ENCODE peak calls at places on chromosome X, in ten cellular contexts. Y, Q, R, X, C, B, E, W, H and K are unnamed samples.

GRCh38 chrX:45803383-45803921 is 602.8 kb upstream of the DIPK2B start:
- DNase-seq in Y (no peak), Q (no peak), R (no peak), X (no peak), C (no peak), B (no peak), E (no peak), W (peak; percentile 95), H (no peak), K (no peak)

GRCh38 chrX:17242470-17242869 is 132.5 kb upstream of the NHS start:
- DNase-seq in Y (peak; percentile 57), Q (no peak), R (peak; percentile 1), X (peak; percentile 0), C (no peak), B (peak; percentile 0), E (no peak), W (peak; percentile 36), H (no peak), K (peak; percentile 65)

GRCh38 chrX:129786210-129786651 is 6.5 kb downstream of the SASH3 start:
- DNase-seq in Y (no peak), Q (no peak), R (no peak), X (no peak), C (no peak), B (no peak), E (no peak), W (no peak), H (no peak), K (no peak)

GRCh38 chrX:37332987-37333658 is 16.0 kb upstream of the PRRG1 start:
- DNase-seq in Y (no peak), Q (no peak), R (no peak), X (no peak), C (no peak), B (no peak), E (no peak), W (no peak), H (no peak), K (no peak)

GRCh38 chrX:63761639-63762038 is 23.4 kb downstream of the ARHGEF9 start:
- DNase-seq in Y (no peak), Q (no peak), R (no peak), X (no peak), C (no peak), B (no peak), E (no peak), W (no peak), H (no peak), K (no peak)

GRCh38 chrX:124328765-124329164 is 3.7 kb upstream of the TEX13D start:
- DNase-seq in Y (no peak), Q (no peak), R (no peak), X (no peak), C (no peak), B (no peak), E (no peak), W (peak; percentile 16), H (no peak), K (no peak)

GRCh38 chrX:34132028-34132427 is at the start of gene FAM47A:
- DNase-seq in Y (no peak), Q (no peak), R (no peak), X (no peak), C (no peak), B (no peak), E (no peak), W (no peak), H (no peak), K (no peak)

GRCh38 chrX:46713672-46714487 is 45.0 kb downstream of the SLC9A7 start:
- DNase-seq in Y (no peak), Q (no peak), R (no peak), X (no peak), C (no peak), B (no peak), E (no peak), W (peak; percentile 73), H (no peak), K (no peak)

GRCh38 chrX:131288738-131289511 is at the start of gene IGSF1:
- DNase-seq in Y (no peak), Q (peak; percentile 81), R (no peak), X (no peak), C (no peak), B (peak; percentile 16), E (no peak), W (peak; percentile 41), H (no peak), K (peak; percentile 45)

GRCh38 chrX:16739574-16739973 is 20.2 kb downstream of the SYAP1 start:
- DNase-seq in Y (no peak), Q (no peak), R (no peak), X (no peak), C (no peak), B (no peak), E (no peak), W (no peak), H (no peak), K (no peak)

GRCh38 chrX:153631931-153632611 is 14.9 kb upstream of the DUSP9 start:
- DNase-seq in Y (no peak), Q (peak; percentile 34), R (no peak), X (no peak), C (no peak), B (no peak), E (no peak), W (no peak), H (no peak), K (no peak)

GRCh38 chrX:9611436-9612145 is 146.7 kb downstream of the TBL1X start:
- DNase-seq in Y (no peak), Q (no peak), R (no peak), X (no peak), C (no peak), B (no peak), E (no peak), W (no peak), H (no peak), K (no peak)

GRCh38 chrX:65601530-65602281 is 65.7 kb upstream of the MSN start:
- DNase-seq in Y (no peak), Q (peak; percentile 89), R (peak; percentile 47), X (no peak), C (peak; percentile 19), B (peak; percentile 1), E (no peak), W (peak; percentile 85), H (peak; percentile 84), K (no peak)

GRCh38 chrX:32530802-32531403 is 680.4 kb downstream of the DMD start:
- DNase-seq in Y (no peak), Q (no peak), R (no peak), X (no peak), C (no peak), B (no peak), E (no peak), W (peak; percentile 14), H (no peak), K (peak; percentile 5)

GRCh38 chrX:125203737-125204578 is 115.7 kb upstream of the TEX13C start:
- DNase-seq in Y (peak; percentile 82), Q (no peak), R (no peak), X (no peak), C (no peak), B (peak; percentile 6), E (no peak), W (peak; percentile 0), H (no peak), K (no peak)

GRCh38 chrX:65706041-65706828 is 38.8 kb downstream of the MSN start:
- DNase-seq in Y (no peak), Q (no peak), R (no peak), X (peak; percentile 5), C (peak; percentile 41), B (no peak), E (peak; percentile 33), W (peak; percentile 81), H (no peak), K (no peak)

GRCh38 chrX:138914751-138915150 is 203.2 kb upstream of the FGF13 start:
- DNase-seq in Y (no peak), Q (no peak), R (no peak), X (no peak), C (no peak), B (no peak), E (no peak), W (peak; percentile 48), H (no peak), K (no peak)

GRCh38 chrX:19595036-19595435 is 79.7 kb upstream of the MAP3K15 start:
- DNase-seq in Y (no peak), Q (no peak), R (no peak), X (no peak), C (no peak), B (peak; percentile 2), E (no peak), W (no peak), H (no peak), K (no peak)

GRCh38 chrX:110268875-110269274 is 49.0 kb downstream of the AMMECR1 start:
- DNase-seq in Y (no peak), Q (no peak), R (no peak), X (no peak), C (no peak), B (no peak), E (no peak), W (no peak), H (no peak), K (no peak)

GRCh38 chrX:120604359-120604782 is 470 bp downstream of the MCTS1 start:
- DNase-seq in Y (peak; percentile 63), Q (no peak), R (peak; percentile 51), X (no peak), C (no peak), B (peak; percentile 8), E (peak; percentile 14), W (peak; percentile 51), H (no peak), K (peak; percentile 68)

GRCh38 chrX:104789784-104790183 is 223.8 kb downstream of the IL1RAPL2 start:
- DNase-seq in Y (no peak), Q (no peak), R (no peak), X (no peak), C (no peak), B (no peak), E (no peak), W (no peak), H (no peak), K (no peak)

GRCh38 chrX:154762529-154763296 is at the start of gene DKC1:
- DNase-seq in Y (peak; percentile 92), Q (peak; percentile 97), R (peak; percentile 93), X (peak; percentile 82), C (peak; percentile 90), B (peak; percentile 90), E (peak; percentile 94), W (peak; percentile 90), H (peak; percentile 98), K (peak; percentile 95)

GRCh38 chrX:118976599-118977340 is 2.4 kb downstream of the LONRF3 start:
- DNase-seq in Y (no peak), Q (peak; percentile 80), R (peak; percentile 4), X (peak; percentile 3), C (no peak), B (no peak), E (peak; percentile 24), W (no peak), H (no peak), K (no peak)

GRCh38 chrX:135324463-135324862 is 15.2 kb downstream of the ETDC start:
- DNase-seq in Y (no peak), Q (no peak), R (no peak), X (no peak), C (no peak), B (no peak), E (no peak), W (no peak), H (no peak), K (no peak)